ENCODE peak calls at places on chromosome 22, in nine cellular contexts. T, A, U, J, G, Y, M, N and F are unnamed samples.

GRCh38 chr22:46363611-46364321 is 28.3 kb downstream of the TRMU start:
- DNase-seq in G (no peak), A (peak), J (peak), U (no peak), M (no peak), Y (no peak), T (no peak), N (no peak), F (no peak)

GRCh38 chr22:24141586-24141985 is 39.7 kb upstream of the SUSD2 start:
- DNase-seq in G (no peak), Y (no peak), J (no peak), M (no peak), T (no peak), U (no peak), A (no peak), N (peak), F (no peak)

GRCh38 chr22:46974631-46975585 is 212.5 kb downstream of the TBC1D22A start:
- DNase-seq in M (no peak), T (no peak), G (no peak), U (no peak), Y (no peak), N (no peak), J (peak), A (no peak), F (no peak)

GRCh38 chr22:27003301-27003700 is 345.9 kb downstream of the MIAT start:
- DNase-seq in J (no peak), U (no peak), T (no peak), G (no peak), N (no peak), M (no peak), Y (no peak), A (no peak), F (no peak)

GRCh38 chr22:48444320-48445112 is 1383.2 kb downstream of the BRD1 start:
- DNase-seq in G (no peak), A (peak), Y (no peak), M (no peak), T (no peak), N (no peak), J (peak), U (no peak), F (no peak)

GRCh38 chr22:32920032-32920628 is 118.6 kb downstream of the TIMP3 start:
- DNase-seq in M (no peak), Y (peak), G (no peak), N (peak), J (no peak), U (peak), A (no peak), T (no peak), F (no peak)

GRCh38 chr22:34973016-34973415 is 92.9 kb upstream of the ISX start:
- DNase-seq in A (no peak), J (no peak), U (no peak), G (no peak), Y (no peak), N (no peak), T (no peak), M (no peak), F (no peak)

GRCh38 chr22:41656515-41656914 is 32.2 kb downstream of the SNU13 start:
- DNase-seq in M (no peak), J (no peak), Y (no peak), U (no peak), T (no peak), A (no peak), G (no peak), N (no peak), F (no peak)

GRCh38 chr22:23829845-23830372 is 8.9 kb downstream of the DERL3 start:
- DNase-seq in A (no peak), N (no peak), U (peak), J (peak), M (no peak), Y (no peak), T (no peak), G (no peak), F (no peak)

GRCh38 chr22:49462795-49463194 is 364.9 kb downstream of the BRD1 start:
- DNase-seq in J (no peak), U (no peak), T (no peak), M (no peak), G (no peak), Y (no peak), N (no peak), A (no peak), F (no peak)

GRCh38 chr22:21697866-21698265 is 32.1 kb downstream of the PPIL2 start:
- DNase-seq in A (no peak), J (no peak), G (no peak), Y (no peak), U (no peak), N (no peak), M (no peak), T (no peak), F (no peak)

GRCh38 chr22:31085928-31086327 is 4.8 kb downstream of the SMTN start:
- DNase-seq in Y (peak), G (no peak), U (no peak), A (no peak), J (no peak), T (no peak), N (no peak), M (no peak), F (no peak)
- H3K4me3 ChIP-seq in Y (peak), G (no peak), U (no peak), A (peak), J (no peak), T (no peak), N (peak), M (no peak), F (peak)

DNA sequence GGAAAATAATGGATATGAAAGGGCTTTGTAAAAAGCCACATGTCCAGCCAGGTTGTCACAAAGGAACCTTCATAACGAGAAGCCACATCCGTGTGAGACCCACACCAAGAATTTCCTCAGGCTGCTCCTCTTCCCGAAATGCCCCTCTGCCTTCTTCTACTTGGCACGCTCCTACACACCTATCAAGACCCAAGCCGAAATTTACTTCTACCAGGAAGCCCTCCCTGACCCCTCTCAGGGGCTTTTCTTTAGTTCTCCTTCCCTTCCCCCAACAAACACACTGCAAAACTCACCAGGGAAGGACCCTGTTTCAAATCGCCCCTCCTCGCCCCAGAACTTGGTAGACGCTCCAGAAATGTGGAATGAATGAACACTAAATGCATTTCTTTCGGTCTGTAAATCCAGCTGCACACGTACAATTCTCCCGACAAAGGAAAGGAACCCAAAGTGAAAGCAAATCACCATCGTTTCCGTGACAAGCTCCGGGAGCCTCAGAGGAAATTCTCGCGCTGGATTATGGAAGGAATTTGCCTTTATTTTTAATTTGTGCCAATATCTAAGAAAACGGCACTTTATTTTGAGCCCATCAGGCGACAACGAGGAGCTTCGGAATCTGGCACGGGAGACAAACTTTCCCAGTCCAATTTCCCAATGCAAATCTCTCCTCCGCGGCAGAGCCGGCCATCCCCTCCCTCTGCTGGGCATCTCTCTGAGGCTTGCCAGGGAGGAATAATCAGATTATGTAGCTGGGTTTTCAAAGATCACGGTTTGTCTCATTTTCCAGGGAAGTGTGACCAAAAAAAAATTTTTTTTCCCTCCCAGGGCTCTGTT is 13.2 kb upstream of the SHISAL1 start:
- DNase-seq in N (no peak), G (no peak), M (no peak), J (no peak), T (peak), Y (no peak), A (no peak), U (peak), F (no peak)
- TF ChIP-seq CTCF in N (no peak), G (no peak), M (peak), J (no peak), T (no peak), Y (peak), A (no peak), U (peak), F (peak)

GRCh38 chr22:36452473-36453265 is 28.8 kb downstream of the TXN2 start:
- DNase-seq in T (no peak), J (no peak), M (no peak), N (no peak), Y (no peak), G (no peak), A (no peak), U (no peak), F (no peak)
- H3K4me3 ChIP-seq in T (no peak), J (no peak), M (no peak), N (no peak), Y (no peak), G (no peak), A (peak), U (no peak), F (no peak)

DNA sequence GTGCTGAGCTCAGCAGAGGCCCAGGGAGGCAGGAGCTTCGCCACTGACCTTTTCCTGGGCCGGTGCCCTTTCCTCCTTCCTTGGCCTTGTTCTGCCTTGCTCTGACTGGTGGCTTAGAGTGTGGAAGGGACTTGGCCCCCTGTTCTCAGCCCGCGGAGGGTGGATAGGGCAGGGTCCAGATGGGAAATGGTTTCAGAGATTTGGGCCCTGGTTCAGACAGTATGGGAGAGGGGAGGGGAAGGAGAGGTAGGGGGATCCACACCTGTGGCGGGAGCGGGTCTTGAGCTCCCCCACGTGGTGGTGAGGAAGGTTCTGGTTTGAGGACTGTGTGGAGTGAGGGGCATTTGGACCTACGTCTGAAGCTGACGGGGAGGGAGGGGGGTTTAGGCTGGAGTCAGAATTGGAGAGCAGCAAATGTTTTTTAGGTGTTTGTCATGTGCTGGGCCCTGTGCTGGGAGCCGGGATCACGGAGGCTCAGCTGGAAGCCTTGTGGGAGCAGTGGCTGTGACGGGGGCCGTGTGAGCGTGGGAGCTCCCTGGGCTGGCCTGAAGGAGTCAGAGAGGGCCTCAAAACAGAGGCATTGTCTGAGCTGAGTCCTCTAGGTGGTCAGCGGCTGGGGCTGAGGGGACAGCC is 27.2 kb downstream of the SHANK3 start:
- DNase-seq in Y (no peak), M (no peak), J (peak), G (no peak), T (no peak), U (no peak), A (peak), N (no peak), F (no peak)
- TF ChIP-seq CTCF in Y (no peak), M (peak), J (no peak), G (no peak), T (peak), U (no peak), A (no peak), N (no peak), F (peak)

DNA sequence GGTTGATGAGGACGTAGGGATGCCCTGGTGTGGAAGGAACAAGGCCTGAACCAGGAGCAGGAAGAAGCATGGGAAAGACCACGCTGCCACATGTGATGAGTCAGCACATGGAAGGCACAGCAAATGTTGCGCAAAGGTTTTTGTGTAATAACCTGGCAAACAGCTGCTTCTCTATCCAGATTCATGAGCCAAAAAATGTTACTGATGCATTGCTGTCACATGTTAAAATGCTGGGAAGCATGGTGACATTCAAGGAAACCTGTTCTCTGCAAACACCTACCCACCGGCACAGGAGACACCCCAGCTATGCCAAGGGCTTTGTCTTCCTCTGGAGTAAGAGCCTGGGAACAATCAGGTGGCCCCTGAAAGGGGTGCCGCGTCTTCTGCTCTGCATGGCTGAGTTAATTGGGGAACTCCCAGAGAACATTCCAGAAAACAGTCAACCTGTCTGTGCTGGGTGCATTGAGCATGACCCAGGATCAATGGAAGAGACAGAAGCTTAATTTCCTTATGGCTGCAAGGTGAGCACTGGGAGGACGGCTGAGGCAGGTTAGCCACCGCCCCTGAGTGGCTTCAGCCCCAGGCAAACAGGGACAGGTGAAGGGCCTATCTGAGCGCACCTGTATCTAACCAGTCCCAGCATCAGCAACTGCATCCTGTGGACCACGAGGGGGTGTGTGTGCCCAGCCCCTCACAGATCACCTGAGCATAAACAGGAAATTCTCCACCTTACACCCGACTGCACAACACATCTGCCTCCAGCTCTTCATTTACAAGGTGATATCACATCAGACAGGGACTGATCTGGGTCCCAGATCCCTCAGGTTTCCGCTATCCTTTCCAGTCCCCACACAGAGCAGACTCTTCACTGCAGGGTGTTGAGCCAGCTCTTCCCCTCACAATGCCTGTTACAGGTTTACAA is 108.4 kb downstream of the GGTLC2 start:
- DNase-seq in Y (no peak), N (no peak), M (no peak), T (no peak), U (peak), A (no peak), J (peak), G (no peak), F (peak)
- H3K4me3 ChIP-seq in Y (no peak), N (no peak), M (no peak), T (no peak), U (no peak), A (no peak), J (no peak), G (no peak), F (no peak)

DNA sequence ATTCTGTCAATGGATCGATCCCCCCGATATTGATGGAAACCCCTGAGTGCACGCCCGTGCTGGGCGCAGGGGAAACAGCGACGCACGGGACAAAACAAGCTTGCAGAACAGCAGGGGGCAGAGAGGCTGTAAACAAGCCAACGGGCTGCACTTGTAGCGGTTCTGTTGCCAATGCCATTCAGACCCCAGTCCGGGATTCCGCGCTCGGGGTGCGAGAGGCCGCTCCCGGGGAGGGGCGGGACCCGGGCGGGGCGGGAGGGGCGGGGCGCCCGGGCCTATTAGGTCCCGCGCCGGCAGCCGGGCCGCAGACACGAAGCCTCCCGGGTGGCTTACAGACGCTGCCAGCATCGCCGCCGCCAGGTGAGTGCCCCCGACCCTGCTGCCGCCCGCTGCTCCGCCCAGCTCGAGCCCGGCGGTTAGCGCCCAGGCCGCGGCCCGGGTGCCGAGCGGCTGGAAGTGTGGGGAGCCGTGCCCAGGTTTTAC is at the start of gene BIK:
- DNase-seq in J (peak), M (no peak), Y (no peak), T (peak), N (peak), A (peak), U (no peak), G (no peak), F (no peak)
- TF ChIP-seq CTCF in J (peak), M (peak), Y (no peak), T (peak), N (peak), A (peak), U (peak), G (no peak), F (peak)

GRCh38 chr22:37068859-37069258 is 17.3 kb downstream of the KCTD17 start:
- DNase-seq in M (no peak), A (no peak), T (no peak), N (no peak), J (no peak), U (no peak), G (no peak), Y (no peak), F (no peak)

GRCh38 chr22:37070334-37070733 is 18.8 kb downstream of the KCTD17 start:
- DNase-seq in G (no peak), M (no peak), T (no peak), Y (no peak), J (peak), A (no peak), N (no peak), U (no peak), F (no peak)

GRCh38 chr22:37069719-37070118 is 18.2 kb downstream of the KCTD17 start:
- DNase-seq in G (no peak), T (no peak), J (peak), U (no peak), M (no peak), Y (no peak), N (no peak), A (no peak), F (no peak)

GRCh38 chr22:37070744-37071143 is 19.2 kb downstream of the KCTD17 start:
- DNase-seq in A (no peak), Y (no peak), T (no peak), U (no peak), M (no peak), G (no peak), J (no peak), N (no peak), F (no peak)

DNA sequence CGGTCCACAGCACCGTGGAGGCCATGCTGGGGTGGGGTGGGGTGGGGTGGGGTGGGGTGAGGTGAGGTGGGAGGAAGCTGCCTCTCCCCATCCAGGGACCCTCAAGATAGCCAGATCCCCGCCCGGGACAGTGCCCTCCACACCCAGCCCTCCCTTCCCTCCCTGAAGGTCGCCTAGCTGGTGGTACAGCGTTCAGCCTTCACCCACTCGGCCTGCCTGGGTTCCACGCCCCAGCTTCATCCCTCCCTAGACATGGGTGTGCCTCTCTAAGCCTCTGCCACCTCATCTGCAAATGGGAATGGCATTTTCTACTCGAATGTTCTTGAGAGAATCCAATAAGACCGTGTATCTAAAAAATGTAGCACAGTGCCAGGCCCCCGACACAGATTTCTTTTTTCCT is 17.8 kb downstream of the KCTD17 start:
- DNase-seq in T (no peak), J (no peak), M (no peak), A (no peak), G (no peak), Y (no peak), N (no peak), U (no peak), F (no peak)
- H3K4me3 ChIP-seq in T (no peak), J (no peak), M (no peak), A (no peak), G (no peak), Y (no peak), N (no peak), U (no peak), F (no peak)